ENCODE peak calls at places on chromosomes 11 and 22, in six cellular contexts. D is fibroblast of pulmonary artery, I is astrocyte of the cerebellum, M is endodermal cell, U is colonic mucosa, K is AG09319. R is an unnamed sample.

GRCh38 chr11:122271167-122271566 is 155.2 kb upstream of the BLID start:
- DNase-seq in M (no peak), K (no peak), U (no peak), D (no peak), I (no peak), R (no peak)

GRCh38 chr11:66068923-66069714 is 953 bp upstream of the PACS1 start:
- DNase-seq in M (peak), D (peak), U (peak), I (no peak), K (peak), R (no peak)

GRCh38 chr11:108697872-108698473 is 33.1 kb downstream of the DDX10 start:
- DNase-seq in M (peak), K (peak), I (peak), D (peak), U (peak), R (no peak)

GRCh38 chr11:57323503-57324153 is 1.1 kb downstream of the TNKS1BP1 start:
- DNase-seq in U (peak), I (no peak), M (no peak), D (peak), K (no peak), R (no peak)

GRCh38 chr11:76626921-76627391 is 43.6 kb downstream of the LRRC32 start:
- DNase-seq in D (no peak), I (peak), K (no peak), M (peak), U (no peak), R (no peak)

GRCh38 chr11:76073716-76074115 is 132.6 kb downstream of the WNT11 start:
- DNase-seq in U (no peak), M (no peak), K (peak), I (no peak), D (peak), R (no peak)

GRCh38 chr22:49767355-49768062 is 60.2 kb downstream of the BRD1 start:
- DNase-seq in M (peak), D (peak), I (peak), K (no peak), U (no peak), R (no peak)

GRCh38 chr11:128521697-128522062 is 65.7 kb downstream of the ETS1 start:
- DNase-seq in K (no peak), U (no peak), D (no peak), M (no peak), I (no peak), R (peak)

GRCh38 chr11:7490054-7490453 is 4.7 kb downstream of the OLFML1 start:
- DNase-seq in K (peak), U (no peak), M (no peak), I (no peak), D (peak), R (no peak)

GRCh38 chr22:35593885-35594470 is 23.2 kb downstream of the MB start:
- DNase-seq in D (no peak), I (no peak), U (no peak), K (no peak), M (no peak), R (no peak)

GRCh38 chr11:9643751-9644150 is 20.1 kb upstream of the SWAP70 start:
- DNase-seq in I (no peak), K (no peak), D (no peak), M (peak), U (no peak), R (no peak)

GRCh38 chr22:36541831-36542391 is 12.9 kb upstream of the EIF3D start:
- DNase-seq in M (no peak), D (peak), U (no peak), K (no peak), I (peak), R (no peak)

GRCh38 chr11:19370100-19370861 is 129.5 kb upstream of the E2F8 start:
- DNase-seq in M (no peak), U (no peak), D (peak), I (peak), K (no peak), R (no peak)

GRCh38 chr22:27242917-27243589 is 558.5 kb downstream of the MN1 start:
- DNase-seq in U (no peak), D (peak), I (no peak), M (no peak), K (no peak), R (no peak)

GRCh38 chr22:38413085-38414008 is 41.7 kb downstream of the KCNJ4 start:
- DNase-seq in D (no peak), U (peak), M (peak), K (no peak), I (no peak), R (no peak)

GRCh38 chr22:38414009-38414395 is 41.0 kb downstream of the KCNJ4 start:
- DNase-seq in M (peak), K (no peak), D (no peak), I (no peak), U (no peak), R (peak)

GRCh38 chr22:38411016-38411415 is 44.0 kb downstream of the KCNJ4 start:
- DNase-seq in D (no peak), U (peak), K (no peak), I (no peak), M (no peak), R (no peak)

GRCh38 chr22:38415046-38415445 is 40.0 kb downstream of the KCNJ4 start:
- DNase-seq in K (no peak), U (no peak), M (peak), D (no peak), I (no peak), R (peak)

DNA sequence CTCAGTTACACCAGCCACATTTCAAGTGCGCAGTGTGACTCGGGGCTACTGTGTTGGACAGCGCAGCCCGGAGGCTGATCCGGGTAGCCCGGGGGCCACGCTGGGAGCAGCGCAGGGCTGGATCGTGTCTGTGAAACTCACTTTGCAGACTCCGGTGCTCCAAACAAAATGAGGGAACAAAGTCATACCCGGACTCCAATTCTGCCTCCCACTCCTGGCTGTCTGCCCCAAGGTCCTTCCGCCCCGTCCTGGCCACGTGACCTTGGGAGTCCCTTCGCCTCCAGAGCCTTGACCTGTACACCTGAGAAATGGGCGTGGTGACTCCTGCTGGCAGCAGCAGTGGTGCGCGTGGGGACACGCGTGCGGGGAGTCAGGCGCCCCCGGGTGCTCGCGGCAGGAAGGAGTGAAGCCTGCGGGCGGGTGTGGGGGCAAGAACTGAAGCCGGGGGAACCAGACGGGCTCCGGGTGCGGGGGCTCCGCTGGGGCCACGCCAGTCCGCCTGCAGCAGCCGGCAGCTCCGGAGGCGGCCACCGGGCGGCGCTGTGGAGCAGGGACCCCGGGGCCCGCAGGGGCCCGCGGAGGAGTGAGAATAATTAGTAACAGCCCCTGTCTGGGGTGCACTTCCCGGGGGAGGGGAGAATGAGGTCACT is 42.4 kb downstream of the KCNJ4 start:
- DNase-seq in K (no peak), U (peak), I (no peak), D (no peak), M (peak), R (no peak)
- TF ChIP-seq CTCF in K (peak), U (peak), I (peak), D (peak), M (peak), R (peak)

DNA sequence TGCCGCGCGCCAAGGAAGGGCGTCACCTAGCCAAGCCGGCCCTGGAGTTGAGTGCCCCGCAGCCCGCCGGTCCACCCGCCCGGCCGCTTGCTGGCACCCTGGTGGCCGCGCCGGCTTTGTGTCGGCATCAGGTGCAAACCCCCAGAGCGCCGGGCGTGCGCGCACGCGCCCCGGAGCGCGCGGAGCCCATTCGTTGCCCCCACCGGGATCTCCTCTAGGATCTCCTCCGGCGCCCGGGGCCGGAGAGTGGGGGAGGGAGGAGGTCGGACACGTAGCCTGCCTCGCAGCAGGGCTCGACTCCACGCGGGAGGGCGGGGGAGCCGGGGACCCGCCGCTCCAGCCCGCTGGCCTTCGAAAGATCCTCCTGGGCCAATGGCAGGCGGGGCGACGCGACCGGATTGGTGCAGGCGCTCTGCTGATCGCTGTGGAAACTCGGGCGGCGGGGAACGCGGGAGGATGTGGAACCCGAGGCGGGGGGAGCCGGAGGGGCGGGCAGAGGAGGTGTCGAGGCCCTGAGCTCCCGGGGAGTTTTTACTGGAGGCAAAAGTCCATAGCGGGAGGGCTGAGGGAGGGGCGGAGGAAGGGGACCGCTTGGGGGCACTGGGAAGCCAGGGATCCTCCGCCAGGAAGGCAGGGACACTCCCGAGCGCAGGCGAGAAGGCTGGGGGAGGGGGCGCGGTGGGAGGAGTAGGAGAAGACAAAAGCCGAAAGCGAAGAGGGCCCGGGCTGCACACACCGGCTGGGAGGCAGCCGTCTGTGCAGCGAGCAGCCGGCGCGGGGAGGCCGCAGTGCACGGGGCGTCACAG is at the start of gene FADS2:
- DNase-seq in U (peak), M (peak), I (peak), D (peak), K (peak), R (peak)
- TF ChIP-seq CTCF in U (no peak), M (peak), I (no peak), D (no peak), K (peak), R (peak)

DNA sequence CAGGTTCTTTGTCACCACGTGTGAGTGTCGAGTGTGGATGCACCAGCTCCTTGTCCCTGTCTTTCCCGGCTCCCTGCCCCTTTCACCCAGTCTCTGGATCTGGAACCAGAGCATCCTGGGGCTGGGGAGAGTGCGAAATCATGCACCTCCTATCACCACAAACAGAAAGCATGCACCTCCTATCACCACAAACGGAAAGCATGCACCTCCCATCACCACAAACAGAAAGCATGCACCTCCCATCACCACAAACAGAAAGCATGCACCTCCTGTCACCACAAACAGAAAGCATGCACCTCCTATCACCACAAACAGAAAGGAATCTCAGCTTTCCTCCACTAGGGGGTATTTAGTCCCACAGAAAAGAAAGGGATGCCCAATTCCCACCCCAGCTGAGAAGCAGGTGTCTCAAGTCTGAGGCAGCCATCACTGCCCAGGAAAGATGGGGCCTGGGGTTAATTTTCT is 5.9 kb upstream of the GLB1L3 start:
- DNase-seq in I (no peak), D (no peak), K (no peak), M (peak), U (no peak), R (no peak)
- TF ChIP-seq CTCF in I (peak), D (peak), K (no peak), M (peak), U (no peak), R (peak)

DNA sequence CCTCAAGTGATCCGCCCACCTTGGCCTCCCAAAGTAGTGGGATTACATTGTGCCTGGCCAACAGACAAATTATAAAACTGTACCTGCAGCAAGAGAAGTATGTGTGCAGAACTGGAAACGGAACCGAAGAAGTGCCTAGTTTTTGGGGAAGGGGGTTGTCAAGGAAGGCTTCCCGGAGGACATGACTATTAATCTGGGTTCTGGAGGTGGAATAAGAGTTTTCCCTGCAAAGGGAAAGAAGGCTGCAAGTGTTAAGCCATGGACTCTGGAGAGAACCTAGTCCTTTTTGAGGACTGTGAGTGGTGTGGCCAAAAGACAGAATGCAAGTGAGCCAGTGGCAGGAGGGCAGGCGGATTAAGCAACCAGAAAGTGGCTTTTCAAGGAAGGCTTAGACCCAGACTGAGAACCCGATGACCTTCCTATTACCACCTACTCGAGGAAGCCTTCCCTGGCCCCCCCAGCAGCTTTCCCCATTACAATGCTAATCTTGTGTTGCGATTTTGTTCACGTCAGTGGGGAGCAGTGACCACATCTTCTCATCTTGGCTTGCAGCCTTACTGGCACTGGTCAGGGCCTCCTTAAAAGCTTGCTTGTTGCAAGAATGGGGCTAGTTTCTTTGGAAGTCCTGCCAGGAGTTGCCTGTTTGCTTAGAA is 5.7 kb upstream of the SEPTIN3 start:
- DNase-seq in U (no peak), M (peak), I (peak), D (peak), K (no peak), R (no peak)
- TF ChIP-seq CTCF in U (no peak), M (peak), I (no peak), D (no peak), K (no peak), R (no peak)

GRCh38 chr11:2172676-2173075 is 1.1 kb upstream of the TH start:
- DNase-seq in D (no peak), I (no peak), U (no peak), K (no peak), M (no peak), R (no peak)

GRCh38 chr11:2171531-2171930 is at the start of gene TH:
- DNase-seq in U (no peak), I (no peak), D (no peak), M (no peak), K (no peak), R (no peak)

GRCh38 chr11:2174361-2174760 is 2.7 kb upstream of the TH start:
- DNase-seq in I (no peak), D (no peak), K (no peak), M (no peak), U (no peak), R (no peak)

GRCh38 chr11:2173761-2174160 is 2.1 kb upstream of the TH start:
- DNase-seq in U (no peak), D (no peak), K (no peak), M (no peak), I (no peak), R (no peak)

GRCh38 chr11:2173150-2173693 is 1.6 kb upstream of the TH start:
- DNase-seq in K (no peak), D (no peak), U (no peak), M (peak), I (no peak), R (no peak)
- TF ChIP-seq CTCF in K (peak), D (peak), U (no peak), M (peak), I (peak), R (peak)

DNA sequence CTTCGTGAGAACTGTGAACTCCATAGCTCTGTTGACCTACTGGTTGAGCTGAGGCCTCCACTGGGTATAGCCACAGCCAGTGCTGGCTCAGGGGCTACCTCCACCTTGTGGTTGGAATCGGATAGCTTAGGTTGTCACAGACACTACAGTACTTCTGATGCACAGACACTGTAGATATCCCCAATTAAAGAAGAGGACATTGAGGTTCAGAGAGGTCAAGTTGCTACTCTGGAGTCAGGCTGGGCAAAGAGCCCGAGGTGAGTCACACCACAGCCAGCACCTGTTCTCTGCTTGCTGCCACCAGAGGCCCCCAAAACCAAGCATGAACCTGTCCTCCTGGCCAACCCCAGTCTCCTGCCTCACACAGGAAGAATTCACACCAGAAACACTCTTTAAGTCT is 5.4 kb downstream of the UFD1 start:
- DNase-seq in U (no peak), I (no peak), K (no peak), M (no peak), D (no peak), R (no peak)
- TF ChIP-seq CTCF in U (no peak), I (peak), K (no peak), M (peak), D (peak), R (no peak)

DNA sequence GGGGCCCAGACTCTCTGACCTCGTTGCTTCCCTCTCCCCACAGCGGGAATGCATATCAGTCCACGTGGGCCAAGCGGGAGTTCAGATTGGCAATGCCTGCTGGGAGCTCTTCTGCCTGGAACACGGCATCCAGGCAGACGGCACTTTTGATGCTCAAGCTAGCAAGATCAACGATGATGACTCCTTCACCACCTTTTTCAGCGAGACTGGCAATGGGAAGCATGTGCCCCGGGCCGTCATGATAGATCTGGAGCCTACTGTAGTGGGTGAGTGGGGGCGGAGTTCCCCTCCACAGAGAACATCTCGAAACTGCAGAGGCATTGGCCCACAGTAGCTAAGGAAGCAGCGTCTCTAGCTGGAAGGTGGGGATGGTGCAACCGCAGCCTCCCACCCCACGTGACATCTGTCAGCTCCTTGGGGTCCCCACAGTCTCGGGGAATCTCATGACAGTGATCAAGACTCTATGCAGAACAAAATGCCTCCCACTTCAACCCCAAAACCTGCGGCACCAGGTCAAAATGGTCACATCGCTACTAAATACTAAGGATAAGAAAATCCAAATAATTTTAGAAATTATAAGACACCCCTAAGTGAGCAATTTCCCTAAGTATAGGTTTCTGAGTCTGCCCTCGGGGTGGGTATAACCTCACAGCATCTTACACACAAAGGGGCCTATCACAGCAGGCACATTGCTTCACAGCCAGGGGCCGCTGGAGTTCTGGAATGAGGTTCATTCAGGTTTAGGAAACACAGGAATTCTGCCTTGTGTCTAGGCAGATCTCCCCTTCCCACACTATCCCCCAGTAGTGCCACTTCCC is 11.0 kb downstream of the TUBA8 start:
- DNase-seq in U (no peak), D (no peak), K (no peak), M (peak), I (no peak), R (no peak)
- TF ChIP-seq CTCF in U (no peak), D (peak), K (no peak), M (peak), I (no peak), R (no peak)

GRCh38 chr11:44658451-44658850 is 68.3 kb upstream of the TSPAN18 start:
- DNase-seq in U (no peak), D (peak), K (no peak), I (no peak), M (peak), R (no peak)
- TF ChIP-seq CTCF in U (no peak), D (peak), K (peak), I (peak), M (peak), R (peak)